ENCODE peak calls at places on chromosomes 11 and 22, in six cellular contexts. Q, G, D, M, N and U are unnamed samples.

GRCh38 chr22:37496651-37497599 is 10.7 kb upstream of the MFNG start:
- DNase-seq in N (no peak), Q (no peak), M (no peak), D (no peak), G (no peak), U (no peak)

GRCh38 chr11:130673698-130674097 is 225.3 kb downstream of the ADAMTS15 start:
- DNase-seq in N (no peak), Q (no peak), D (no peak), M (no peak), G (no peak), U (no peak)

GRCh38 chr11:124657922-124658321 is 15.6 kb downstream of the SIAE start:
- DNase-seq in Q (no peak), G (no peak), D (no peak), M (no peak), N (no peak), U (no peak)

GRCh38 chr22:41857160-41857859 is 24.4 kb downstream of the SREBF2 start:
- DNase-seq in M (peak; percentile 31), G (no peak), N (no peak), Q (no peak), D (peak; percentile 45), U (no peak)

GRCh38 chr11:126163074-126163700 is 48.3 kb downstream of the RPUSD4 start:
- DNase-seq in G (peak; percentile 21), D (no peak), N (no peak), Q (no peak), M (no peak), U (no peak)

GRCh38 chr22:31496735-31497146 is 405 bp downstream of the SFI1 start:
- DNase-seq in D (peak; percentile 23), Q (no peak), M (no peak), N (peak; percentile 43), G (no peak), U (no peak)

GRCh38 chr11:95918056-95918455 is 5.9 kb downstream of the MTMR2 start:
- DNase-seq in D (no peak), M (no peak), Q (no peak), G (no peak), N (no peak), U (no peak)

GRCh38 chr22:38203090-38203810 is 1.5 kb downstream of the MAFF start:
- DNase-seq in Q (peak; percentile 74), M (no peak), N (no peak), D (no peak), G (no peak), U (no peak)

GRCh38 chr11:10382518-10382917 is 72.5 kb upstream of the AMPD3 start:
- DNase-seq in M (peak; percentile 9), D (no peak), N (no peak), Q (no peak), G (no peak), U (no peak)

GRCh38 chr11:60985991-60986915 is 14.8 kb downstream of the CD6 start:
- DNase-seq in M (no peak), N (no peak), G (no peak), D (no peak), Q (no peak), U (no peak)

GRCh38 chr11:16981651-16982194 is 32.5 kb downstream of the PLEKHA7 start:
- DNase-seq in N (no peak), D (no peak), Q (peak; percentile 69), G (no peak), M (peak; percentile 36), U (no peak)

GRCh38 chr11:82980292-82980691 is 78.8 kb downstream of the DDIAS start:
- DNase-seq in N (no peak), Q (no peak), D (no peak), M (no peak), G (no peak), U (no peak)

GRCh38 chr11:117171648-117172051 is 6.9 kb upstream of the SIDT2 start:
- DNase-seq in D (no peak), G (no peak), Q (no peak), N (no peak), M (no peak), U (no peak)

GRCh38 chr11:63610604-63611394 is 3.4 kb downstream of the PLAAT3 start:
- DNase-seq in G (no peak), N (no peak), M (no peak), Q (no peak), D (peak; percentile 23), U (no peak)

GRCh38 chr11:66541892-66542291 is 4.0 kb downstream of the ZDHHC24 start:
- DNase-seq in G (no peak), N (no peak), Q (no peak), D (no peak), M (no peak), U (no peak)

GRCh38 chr11:118924591-118925585 is 838 bp downstream of the BCL9L start:
- DNase-seq in D (peak; percentile 69), G (no peak), Q (peak; percentile 73), M (no peak), N (peak; percentile 64), U (no peak)

GRCh38 chr11:1870326-1870696 is 17.4 kb downstream of the LSP1 start:
- DNase-seq in D (no peak), G (no peak), M (no peak), Q (no peak), N (peak; percentile 25), U (no peak)

GRCh38 chr11:1868636-1869291 is 15.9 kb downstream of the LSP1 start:
- DNase-seq in N (peak; percentile 50), D (no peak), Q (peak; percentile 40), G (no peak), M (no peak), U (no peak)

GRCh38 chr11:1868056-1868635 is 15.3 kb downstream of the LSP1 start:
- DNase-seq in Q (peak; percentile 34), D (no peak), N (peak; percentile 22), M (no peak), G (no peak), U (no peak)

GRCh38 chr11:1870721-1871466 is 18.0 kb downstream of the LSP1 start:
- DNase-seq in G (no peak), Q (peak; percentile 79), D (no peak), N (peak; percentile 52), M (no peak), U (no peak)

GRCh38 chr11:1869427-1870325 is 16.8 kb downstream of the LSP1 start:
- DNase-seq in D (no peak), Q (peak; percentile 41), G (no peak), N (peak; percentile 35), M (peak; percentile 50), U (no peak)
- H3K27ac ChIP-seq in D (peak overlapping the region; percentile 90), Q (no peak overlapping the region), G (peak overlapping the region; percentile 11), N (peak overlapping the region; percentile 75), M (peak overlapping the region; percentile 77), U (peak overlapping the region; percentile 89)

DNA sequence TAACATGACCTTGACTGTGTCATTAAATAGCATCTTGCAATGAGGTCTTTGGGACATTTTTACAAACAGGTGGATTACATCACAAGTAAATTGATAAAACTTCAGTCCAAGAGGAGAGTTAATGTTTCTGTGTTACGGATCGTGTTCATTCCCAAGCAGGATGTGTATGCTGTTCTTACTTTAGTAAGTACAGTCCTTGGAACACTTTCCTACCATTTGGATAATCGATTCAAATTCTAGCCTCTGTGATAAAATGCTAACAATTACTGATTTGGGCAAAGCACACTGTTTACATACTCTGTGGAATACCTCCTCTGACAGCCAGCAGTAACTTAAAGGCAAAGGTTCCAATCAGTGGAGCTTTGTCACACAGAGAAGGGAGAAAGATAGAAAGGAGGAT is 351.7 kb downstream of the FAT3 start:
- DNase-seq in N (no peak), M (no peak), G (no peak), D (no peak), Q (no peak), U (no peak)
- TF ChIP-seq CTCF in N (no peak), M (no peak), G (no peak), D (no peak), Q (no peak), U (no peak)

GRCh38 chr11:122750047-122750446 is 88.3 kb upstream of the CRTAM start:
- DNase-seq in N (no peak), G (no peak), M (no peak), Q (no peak), D (no peak), U (no peak)
- H3K4me1 ChIP-seq in N (no peaks in the 10 kb centered on the region), G (no peaks in the 10 kb centered on the region), M (peaks cover 7% of the 10 kb centered on the region), Q (no peaks in the 10 kb centered on the region), D (peaks cover 10% of the 10 kb centered on the region), U (no peaks in the 10 kb centered on the region)

DNA sequence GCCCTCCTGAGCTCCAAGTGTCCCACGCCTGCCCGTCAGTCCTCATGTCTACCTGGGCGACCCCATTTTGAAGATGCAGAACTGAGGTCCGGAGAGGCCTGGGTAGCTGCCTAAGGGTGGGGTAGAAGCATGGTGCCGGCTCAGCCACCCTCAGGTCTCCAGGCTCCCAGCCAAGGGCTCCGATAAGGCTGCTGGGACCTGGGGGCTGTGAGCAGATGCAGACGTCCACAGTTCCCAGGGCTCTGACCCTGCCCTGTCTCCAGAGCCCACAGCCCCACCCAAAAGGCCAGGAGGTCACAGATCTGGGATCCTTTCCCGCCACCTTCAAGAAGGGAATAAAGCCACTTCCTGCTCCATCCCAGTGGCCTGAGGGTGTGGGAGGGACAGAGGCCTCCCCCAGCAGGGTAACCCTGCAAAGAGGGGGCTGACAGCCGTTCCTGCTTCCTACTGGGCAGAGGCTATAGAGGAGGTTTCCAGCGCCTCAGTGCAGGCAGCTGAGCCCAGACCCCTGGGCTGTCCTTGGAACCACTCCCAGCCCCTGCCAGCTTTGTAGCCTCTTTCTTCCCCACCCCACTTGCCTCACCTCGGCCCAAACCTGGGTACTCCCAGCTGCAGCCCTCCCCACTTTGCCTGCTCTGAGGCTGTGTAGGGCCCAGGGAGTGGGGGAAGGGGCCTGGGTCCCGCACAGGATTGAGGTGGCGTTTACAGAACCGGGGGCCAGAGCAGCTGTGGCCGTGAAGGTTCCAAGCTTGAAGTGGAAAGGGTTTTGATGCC is 85.5 kb downstream of the CDKN1C start:
- DNase-seq in G (no peak), Q (peak; percentile 28), D (no peak), M (no peak), N (peak; percentile 31), U (no peak)
- H3K27ac ChIP-seq in G (no peak overlapping the region), Q (no peak overlapping the region), D (no peak overlapping the region), M (no peak overlapping the region), N (no peak overlapping the region), U (no peak overlapping the region)

GRCh38 chr11:665707-666281 is 28.7 kb downstream of the DRD4 start:
- DNase-seq in Q (no peak), N (no peak), M (no peak), G (no peak), D (no peak), U (no peak)

GRCh38 chr11:660681-661444 is 23.8 kb downstream of the DRD4 start:
- DNase-seq in D (no peak), G (no peak), N (no peak), Q (no peak), M (no peak), U (no peak)

GRCh38 chr11:660281-660680 is 23.2 kb downstream of the DRD4 start:
- DNase-seq in G (no peak), N (no peak), M (no peak), D (no peak), Q (no peak), U (no peak)

GRCh38 chr11:665062-665706 is 28.1 kb downstream of the DRD4 start:
- DNase-seq in Q (no peak), D (no peak), N (no peak), G (no peak), M (no peak), U (no peak)

DNA sequence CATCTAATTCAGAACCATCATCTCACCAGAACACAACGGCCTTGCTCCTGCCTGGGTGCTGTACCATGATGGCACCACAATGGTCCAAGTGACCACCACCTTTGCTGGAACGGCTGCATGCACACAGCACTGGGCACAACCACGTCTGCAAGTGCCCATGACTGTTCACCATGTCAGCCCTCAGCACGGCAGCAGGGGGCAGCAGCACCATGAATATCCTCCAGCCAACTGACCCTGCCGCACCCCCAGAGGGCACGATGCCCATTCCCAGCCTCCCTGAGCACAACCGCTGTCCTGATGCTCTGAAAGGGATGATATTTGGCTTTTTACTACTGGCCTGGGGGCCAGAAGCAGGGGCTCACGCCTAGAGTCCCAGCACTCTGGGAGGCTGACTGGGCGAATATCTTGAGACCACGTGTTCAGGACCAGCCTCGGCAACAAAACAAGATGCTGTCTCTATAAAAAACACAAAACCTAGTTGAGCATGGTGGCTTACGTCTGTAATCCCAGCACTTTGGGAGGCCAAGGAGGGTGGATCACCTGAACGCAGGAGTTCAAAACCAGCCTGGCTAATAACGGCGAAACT is 25.7 kb downstream of the DRD4 start:
- DNase-seq in G (peak; percentile 25), D (peak; percentile 47), Q (peak; percentile 76), M (peak; percentile 70), N (peak; percentile 63), U (no peak)
- TF ChIP-seq CTCF in G (peak; percentile 71), D (peak; percentile 80), Q (peak; percentile 33), M (peak; percentile 65), N (peak; percentile 60), U (peak; percentile 77)